ENCODE peak calls at places on chromosomes 12 and 14, in five cellular contexts. B, M, U, X and Z are unnamed samples. For H3K27me3 and H3K4me1, the result is how much of the 10 kb centered on the place peaks cover.

GRCh38 chr12:40016960-40017359 is 88.9 kb downstream of the SLC2A13 start:
- DNase-seq in X (no peak), B (peak), M (no peak), U (no peak), Z (no peak)

GRCh38 chr12:106205208-106206069 is 42.4 kb downstream of the CKAP4 start:
- DNase-seq in X (no peak), U (peak), B (peak), M (no peak), Z (peak)

GRCh38 chr12:113422929-113423669 is 919 bp downstream of the SDSL start:
- DNase-seq in U (no peak), M (no peak), B (no peak), X (no peak), Z (peak)

GRCh38 chr14:103084021-103084919 is at the start of gene LBHD2:
- DNase-seq in U (peak), B (peak), X (no peak), M (no peak), Z (no peak)

GRCh38 chr12:56713345-56713744 is 11.8 kb downstream of the NACA start:
- DNase-seq in B (no peak), U (no peak), M (no peak), X (no peak), Z (no peak)

GRCh38 chr12:12064596-12064995 is 6.1 kb upstream of the BCL2L14 start:
- DNase-seq in M (no peak), B (no peak), U (no peak), X (no peak), Z (no peak)

GRCh38 chr14:77988966-77989365 is 181.2 kb upstream of the NRXN3 start:
- DNase-seq in B (peak), M (no peak), X (no peak), U (peak), Z (no peak)

GRCh38 chr12:98736352-98737326 is 91.5 kb downstream of the APAF1 start:
- DNase-seq in X (no peak), U (no peak), B (no peak), M (no peak), Z (no peak)

GRCh38 chr14:75198291-75198933 is 22.0 kb upstream of the TMED10 start:
- DNase-seq in U (peak), M (no peak), B (no peak), X (no peak), Z (no peak)

GRCh38 chr12:46977976-46978375 is 101.4 kb upstream of the PCED1B start:
- DNase-seq in M (no peak), B (no peak), U (no peak), X (no peak), Z (peak)

GRCh38 chr14:31543969-31544799 is 17.0 kb upstream of the NUBPL start:
- DNase-seq in X (no peak), U (no peak), B (peak), M (no peak), Z (no peak)

GRCh38 chr12:120065472-120065871 is 51.1 kb downstream of the RAB35 start:
- DNase-seq in X (no peak), U (no peak), M (no peak), B (no peak), Z (no peak)

GRCh38 chr12:67520611-67521010 is 127.9 kb upstream of the DYRK2 start:
- DNase-seq in U (no peak), X (no peak), B (no peak), M (no peak), Z (no peak)

GRCh38 chr12:1493781-1494180 is 100.6 kb downstream of the FBXL14 start:
- DNase-seq in M (no peak), U (no peak), X (no peak), B (no peak), Z (no peak)

GRCh38 chr14:57266060-57266459 is 2.6 kb downstream of the EXOC5 start:
- DNase-seq in U (no peak), B (peak), X (no peak), M (no peak), Z (no peak)

GRCh38 chr14:29637406-29637805 is 290.2 kb downstream of the PRKD1 start:
- DNase-seq in B (peak), M (no peak), U (peak), X (no peak), Z (peak)

GRCh38 chr12:57430117-57430930 is 519 bp downstream of the R3HDM2 start:
- DNase-seq in X (no peak), M (peak), B (peak), U (peak), Z (peak)

GRCh38 chr12:121465921-121466799 is 66.2 kb downstream of the RNF34 start:
- DNase-seq in X (peak), U (no peak), B (peak), M (peak), Z (no peak)

DNA sequence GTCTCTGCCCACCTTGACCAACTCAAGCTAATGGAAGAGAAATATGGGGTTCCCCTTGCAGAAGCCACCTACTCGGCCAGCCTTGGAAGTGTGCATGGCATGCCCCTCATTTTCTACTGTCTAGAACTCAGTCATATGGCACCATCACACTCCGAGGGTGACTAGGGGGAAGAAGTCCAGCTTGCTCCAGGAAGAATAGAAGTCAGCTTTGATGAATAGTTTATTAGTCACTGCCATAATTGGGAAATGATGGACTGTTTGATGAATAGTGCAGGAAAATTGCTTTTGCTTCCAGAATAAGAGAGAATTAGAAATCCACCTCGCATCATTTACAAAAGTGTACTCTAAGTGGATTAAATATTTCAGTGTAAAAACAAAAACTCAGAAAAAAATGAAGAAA is 1030.6 kb downstream of the VRK1 start:
- DNase-seq in X (no peak), M (no peak), B (no peak), U (no peak), Z (no peak)
- H3K27me3 ChIP-seq in X (under half), M (under half), B (under half), U (under half), Z (under half)

DNA sequence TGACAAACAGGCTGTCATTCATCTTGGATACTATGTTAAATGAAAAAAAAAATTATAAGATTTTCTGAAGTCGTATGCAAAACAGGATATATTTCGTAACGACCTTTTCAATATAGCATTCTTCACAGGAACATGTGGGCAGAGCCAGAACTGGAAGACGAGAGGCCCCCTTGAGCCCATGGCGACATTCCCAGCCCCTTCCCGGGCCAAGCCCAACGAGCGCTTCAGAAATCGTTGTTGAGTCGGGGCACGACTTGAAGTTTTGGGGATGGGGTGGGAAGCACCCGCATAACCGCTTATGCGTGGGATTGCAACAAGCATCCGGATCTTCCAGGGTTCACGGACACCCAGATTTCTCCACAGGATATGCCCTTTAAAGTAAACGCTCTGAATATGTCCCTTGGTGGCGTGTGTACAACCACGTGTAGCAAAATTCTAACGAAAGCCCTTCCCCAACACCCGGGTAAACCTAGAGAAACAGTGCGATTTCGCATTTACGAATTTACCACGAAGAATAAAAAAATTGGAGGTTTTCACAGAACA is 735 bp downstream of the C14orf39 start:
- DNase-seq in M (no peak), X (no peak), B (no peak), U (no peak), Z (peak)
- H3K4me3 ChIP-seq in M (no peak), X (no peak), B (no peak), U (no peak), Z (peak)

DNA sequence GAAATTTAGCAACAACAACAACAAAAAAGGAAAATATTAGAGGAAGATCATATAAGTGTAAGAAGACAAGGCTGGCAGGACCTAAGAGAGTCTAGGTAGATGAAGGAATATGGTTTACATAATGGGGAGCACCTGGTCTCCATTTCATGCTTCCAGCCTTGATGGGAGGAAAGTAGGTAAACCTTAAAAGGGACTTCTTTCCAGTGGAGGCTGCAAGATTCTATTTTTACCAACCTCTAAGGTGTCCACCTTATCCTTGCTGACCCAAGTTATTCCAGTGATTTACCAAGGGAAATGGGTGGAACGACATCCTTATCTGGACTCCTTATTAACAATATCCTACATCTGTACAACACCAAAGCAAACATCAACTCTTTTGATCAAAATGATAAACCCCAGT is 30.0 kb downstream of the DAD1 start:
- DNase-seq in X (no peak), U (no peak), B (no peak), M (no peak), Z (no peak)
- H3K4me1 ChIP-seq in X (half or more), U (under half), B (under half), M (half or more), Z (under half)

DNA sequence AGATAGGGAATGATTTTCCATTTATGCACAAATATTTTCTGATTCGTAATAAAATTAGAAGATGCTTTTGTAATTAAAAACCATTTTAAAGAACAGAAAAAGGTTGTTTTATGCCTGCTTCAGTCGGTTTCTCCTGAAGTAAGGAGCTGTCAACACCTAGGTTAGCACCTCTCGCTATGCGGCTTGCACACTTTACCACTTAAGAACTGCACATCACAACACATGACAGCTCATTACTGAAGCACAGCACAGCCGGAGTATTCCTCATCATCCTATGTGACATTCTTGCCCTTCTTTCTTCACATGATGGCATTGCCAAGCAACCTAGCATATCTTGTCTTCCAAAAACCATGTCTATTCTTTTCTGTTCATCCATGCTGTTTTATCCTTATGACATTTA is 5.4 kb upstream of the WIF1 start:
- DNase-seq in U (no peak), X (no peak), M (no peak), B (no peak), Z (no peak)
- H3K27me3 ChIP-seq in U (under half), X (under half), M (under half), B (half or more), Z (under half)

GRCh38 chr12:2963760-2964292 is 4.6 kb downstream of the TEAD4 start:
- DNase-seq in B (no peak), X (no peak), M (no peak), U (peak), Z (peak)
- H3K4me3 ChIP-seq in B (no peak), X (peak), M (no peak), U (peak), Z (peak)

DNA sequence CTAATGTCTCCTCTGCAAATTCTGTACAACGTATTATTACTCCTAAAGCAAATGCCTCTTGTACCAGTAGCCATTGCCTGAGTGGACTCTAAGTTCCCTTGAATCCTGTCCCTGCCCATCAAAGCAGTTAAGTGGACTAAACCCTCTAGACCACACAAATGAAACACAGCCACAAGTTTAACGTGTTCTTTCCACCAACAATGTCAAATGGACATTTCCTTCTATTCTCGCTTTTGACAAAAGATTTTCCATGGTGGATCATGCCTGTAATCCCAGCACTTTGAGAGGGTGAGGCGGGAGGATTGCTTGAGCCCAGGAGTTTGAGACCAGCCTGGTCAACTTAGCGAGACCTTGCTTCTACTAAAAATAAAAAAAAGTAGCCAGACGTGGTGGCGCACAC is 15.9 kb downstream of the CCDC88C start:
- DNase-seq in U (no peak), X (no peak), M (no peak), B (no peak), Z (no peak)
- H3K4me1 ChIP-seq in U (under half), X (half or more), M (half or more), B (under half), Z (under half)

GRCh38 chr12:80707126-80707829 is at the start of gene MYF6:
- DNase-seq in B (no peak), U (no peak), X (no peak), M (no peak), Z (no peak)
- H3K27me3 ChIP-seq in B (under half), U (under half), X (under half), M (under half), Z (under half)